ENCODE peak calls at places on chromosome 20, in four cellular contexts. X is mucosa of descending colon, E is ascending aorta, M is BE2C. U is an unnamed sample. For H3K36me3, the result is how much of the 10 kb centered on the place peaks cover.

GRCh38 chr20:9551808-9552550 is 37.6 kb downstream of the LAMP5 start:
- DNase-seq in X (no peak), E (no peak), M (peak), U (no peak)

GRCh38 chr20:25037288-25038102 is 20.4 kb downstream of the ACSS1 start:
- DNase-seq in X (no peak), E (no peak), M (no peak), U (no peak)

GRCh38 chr20:4657096-4657495 is 64.6 kb upstream of the PRND start:
- DNase-seq in X (no peak), E (no peak), M (no peak), U (no peak)

GRCh38 chr20:14337400-14338171 is at the start of gene FLRT3:
- DNase-seq in X (peak), E (no peak), M (peak), U (peak)

GRCh38 chr20:31870703-31871601 is 518 bp downstream of the TTLL9 start:
- DNase-seq in X (peak), E (no peak), M (no peak), U (no peak)

GRCh38 chr20:18705490-18705889 is 108.1 kb upstream of the SCP2D1 start:
- DNase-seq in X (no peak), E (no peak), M (no peak), U (no peak)

GRCh38 chr20:53032021-53033001 is 60.2 kb downstream of the TSHZ2 start:
- DNase-seq in X (no peak), E (no peak), M (no peak), U (no peak)

GRCh38 chr20:49747707-49748524 is 34.2 kb upstream of the B4GALT5 start:
- DNase-seq in X (peak), E (peak), M (peak), U (peak)

GRCh38 chr20:23446505-23446904 is 6.2 kb downstream of the CST11 start:
- DNase-seq in X (peak), E (no peak), M (peak), U (peak)

GRCh38 chr20:49969234-49969633 is 13.5 kb upstream of the SNAI1 start:
- DNase-seq in X (no peak), E (no peak), M (no peak), U (no peak)

GRCh38 chr20:51931321-51931720 is 129.0 kb upstream of the SALL4 start:
- DNase-seq in X (no peak), E (no peak), M (no peak), U (no peak)

GRCh38 chr20:9071976-9072726 is 3.3 kb downstream of the PLCB4 start:
- DNase-seq in X (no peak), E (no peak), M (no peak), U (no peak)

GRCh38 chr20:655730-656624 is 3.0 kb upstream of the SRXN1 start:
- DNase-seq in X (no peak), E (no peak), M (no peak), U (no peak)

GRCh38 chr20:43844778-43845614 is 69.7 kb upstream of the TOX2 start:
- DNase-seq in X (peak), E (no peak), M (no peak), U (no peak)

GRCh38 chr20:15546624-15547023 is 1026.6 kb downstream of the KIF16B start:
- DNase-seq in X (no peak), E (no peak), M (no peak), U (no peak)

GRCh38 chr20:35702051-35702823 is 3.0 kb downstream of the ROMO1 start:
- DNase-seq in X (no peak), E (no peak), M (no peak), U (no peak)

GRCh38 chr20:14235355-14235754 is 102.1 kb downstream of the FLRT3 start:
- DNase-seq in X (no peak), E (no peak), M (no peak), U (no peak)

GRCh38 chr20:17646209-17646717 is 35.8 kb downstream of the RRBP1 start:
- DNase-seq in X (no peak), E (no peak), M (no peak), U (no peak)

GRCh38 chr20:46051556-46052323 is 22.7 kb downstream of the SLC12A5 start:
- DNase-seq in X (no peak), E (no peak), M (peak), U (no peak)

GRCh38 chr20:44993343-44993742 is 27.0 kb downstream of the STK4 start:
- DNase-seq in X (no peak), E (no peak), M (no peak), U (no peak)

GRCh38 chr20:51062065-51062464 is 39.2 kb upstream of the KCNG1 start:
- DNase-seq in X (no peak), E (no peak), M (no peak), U (no peak)

GRCh38 chr20:15756401-15756800 is 816.8 kb downstream of the KIF16B start:
- DNase-seq in X (no peak), E (no peak), M (no peak), U (no peak)

GRCh38 chr20:62951896-62952372 is 575 bp upstream of the SLC17A9 start:
- DNase-seq in X (no peak), E (no peak), M (no peak), U (no peak)
- H3K4me3 ChIP-seq in X (no peak), E (peak), M (no peak), U (peak)

DNA sequence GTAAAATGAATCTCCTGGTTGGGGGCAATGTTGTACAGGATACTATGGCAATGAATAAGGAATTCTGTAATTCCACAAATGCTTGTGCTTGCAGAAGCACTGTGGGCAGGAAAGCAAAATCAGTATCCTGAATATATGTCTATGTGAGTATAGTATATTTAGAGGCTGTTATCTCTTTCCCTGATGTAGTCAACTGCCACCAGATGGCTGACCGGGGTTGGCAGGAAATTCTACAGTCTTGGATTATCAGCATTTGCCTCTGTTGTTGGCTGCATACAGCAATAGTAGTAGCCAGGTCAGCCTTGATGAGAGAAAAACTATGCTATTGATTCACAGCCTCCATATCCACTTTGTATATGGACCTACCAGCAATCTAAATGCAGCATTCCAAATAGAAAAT is 425.1 kb upstream of the JAG1 start:
- DNase-seq in X (peak), E (no peak), M (no peak), U (no peak)
- TF ChIP-seq CTCF in X (no peak), E (no peak), M (no peak), U (no peak)

GRCh38 chr20:33393609-33394008 is 7.7 kb downstream of the CDK5RAP1 start:
- DNase-seq in X (no peak), E (no peak), M (no peak), U (no peak)

GRCh38 chr20:33388268-33388667 is 13.1 kb downstream of the CDK5RAP1 start:
- DNase-seq in X (no peak), E (no peak), M (no peak), U (no peak)

GRCh38 chr20:33394718-33395117 is 6.6 kb downstream of the CDK5RAP1 start:
- DNase-seq in X (peak), E (no peak), M (no peak), U (no peak)

GRCh38 chr20:33387177-33387576 is 14.1 kb downstream of the CDK5RAP1 start:
- DNase-seq in X (no peak), E (no peak), M (no peak), U (no peak)

GRCh38 chr20:33392016-33392415 is 9.3 kb downstream of the CDK5RAP1 start:
- DNase-seq in X (no peak), E (no peak), M (no peak), U (no peak)
- H3K36me3 ChIP-seq in X (under half), E (under half), M (half or more), U (under half)

DNA sequence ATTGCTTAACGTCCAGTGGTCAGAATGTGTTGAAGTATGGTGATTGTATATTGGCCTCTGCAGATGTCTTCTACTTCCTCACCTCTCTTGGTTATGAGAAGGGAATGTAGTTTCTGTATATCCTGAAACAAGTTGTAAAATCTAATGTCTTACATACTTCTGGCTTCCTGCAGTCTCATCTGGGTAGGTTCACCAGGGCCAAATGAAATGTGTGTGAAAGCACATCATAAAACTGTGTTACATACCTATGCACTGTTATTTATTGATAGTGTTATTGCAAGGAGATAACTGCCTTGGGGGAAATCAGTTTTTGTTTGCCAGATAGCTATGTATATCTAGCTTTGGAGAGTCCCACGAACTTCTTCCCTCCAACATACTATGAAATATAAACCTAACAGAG is 35.7 kb upstream of the PLCG1 start:
- DNase-seq in X (no peak), E (no peak), M (no peak), U (no peak)
- H3K4me3 ChIP-seq in X (no peak), E (no peak), M (no peak), U (no peak)

DNA sequence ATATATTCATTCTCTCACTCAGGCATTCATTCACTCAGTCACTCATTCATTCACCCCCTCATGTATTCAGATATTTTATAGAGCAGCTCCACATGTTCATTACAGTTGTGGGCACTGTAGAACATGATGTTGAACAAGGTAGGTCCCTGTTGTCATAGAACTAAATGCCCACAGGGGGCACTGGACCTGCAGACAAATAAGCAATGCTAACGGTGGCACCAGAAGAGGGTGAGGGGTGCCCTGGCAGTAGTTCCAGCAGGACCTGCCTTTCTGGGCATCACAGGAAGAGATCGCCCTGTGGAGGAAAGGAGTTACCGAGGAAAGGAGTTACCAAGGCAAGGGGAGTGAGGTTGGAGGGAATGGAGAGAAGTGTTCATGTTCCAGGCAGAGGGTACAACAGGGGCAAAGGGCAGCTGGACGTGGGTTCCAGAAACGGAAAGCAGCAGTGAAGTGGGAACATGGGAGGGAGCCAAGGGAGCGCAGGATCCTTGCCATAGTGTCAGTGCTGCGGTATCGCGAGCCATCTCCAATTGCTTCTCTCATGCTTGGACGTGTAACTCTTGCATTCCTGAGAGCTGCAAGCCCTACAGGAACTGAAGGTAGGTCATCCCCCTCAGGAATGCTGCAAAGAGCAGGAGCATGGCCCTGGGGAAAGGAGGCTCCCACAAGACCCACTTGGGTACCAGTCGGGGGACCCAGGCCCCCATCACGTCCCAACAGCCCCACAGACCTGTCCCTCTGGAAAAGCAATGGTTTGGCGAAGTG is 128.2 kb downstream of the EDN3 start:
- DNase-seq in X (no peak), E (no peak), M (no peak), U (no peak)
- TF ChIP-seq CTCF in X (no peak), E (no peak), M (peak), U (no peak)

GRCh38 chr20:48704761-48705160 is 123.0 kb downstream of the PREX1 start:
- DNase-seq in X (no peak), E (no peak), M (no peak), U (no peak)
- H3K36me3 ChIP-seq in X (under half), E (under half), M (under half), U (under half)

DNA sequence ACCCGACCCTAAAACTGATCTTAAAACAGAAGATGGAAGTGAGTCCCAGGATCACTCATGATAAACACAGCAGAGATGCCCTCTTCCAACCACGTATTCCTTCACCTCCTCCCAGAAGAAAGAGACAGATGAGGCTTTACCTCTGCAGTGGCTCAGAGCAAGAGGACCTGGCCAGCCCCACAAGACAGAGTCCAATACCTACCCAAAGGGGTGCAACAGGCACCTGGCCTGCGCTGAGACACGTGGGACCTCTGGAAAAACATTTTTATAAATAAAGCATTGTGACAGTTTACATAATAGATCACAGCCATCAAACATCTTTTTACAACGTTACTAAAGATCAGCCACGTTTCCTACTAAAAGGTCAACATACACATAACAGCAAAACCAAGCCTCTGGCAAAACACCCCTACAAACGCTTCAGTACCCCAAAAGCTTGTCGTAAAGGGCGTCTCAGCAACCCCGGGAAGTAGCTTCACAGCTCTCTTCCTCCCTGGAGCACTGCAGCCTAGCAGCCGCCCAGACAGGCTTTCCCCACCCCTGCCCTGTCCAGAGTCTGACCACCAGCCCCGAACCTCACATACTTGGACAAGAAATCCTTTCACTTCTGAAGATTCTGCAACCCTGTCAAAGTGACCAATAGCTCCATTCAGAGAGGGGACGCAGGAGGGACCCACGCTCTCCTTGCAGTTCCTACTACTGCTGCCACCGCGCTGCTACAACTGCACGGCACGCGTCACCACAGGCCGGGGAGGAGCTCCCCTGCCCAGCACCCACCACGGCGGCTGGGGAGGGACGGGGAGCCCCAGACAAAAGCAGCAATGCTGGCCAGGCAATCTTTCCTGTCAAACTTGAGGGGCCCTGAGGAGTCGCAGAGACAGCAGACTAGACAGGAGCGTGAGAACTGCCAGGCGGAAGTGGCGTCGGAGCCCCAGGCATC is 2.8 kb downstream of the TAF4 start:
- DNase-seq in X (no peak), E (no peak), M (no peak), U (no peak)
- H3K4me3 ChIP-seq in X (no peak), E (no peak), M (peak), U (no peak)

U was measured in tibial nerve.